ENCODE peak calls at places on chromosomes 12 and 14, in ten cellular contexts. F, W, H, V, B, J, L, Z, Q and E are unnamed samples.

GRCh38 chr14:51607677-51608076 is 44.0 kb upstream of the FRMD6 start:
- DNase-seq in F (no peak), W (no peak), H (peak; percentile 76), V (no peak), B (peak; percentile 95), J (no peak), L (no peak), Z (no peak), Q (no peak), E (peak; percentile 72)

GRCh38 chr12:11630046-11630706 is 19.3 kb upstream of the ETV6 start:
- DNase-seq in F (no peak), W (no peak), H (no peak), V (no peak), B (no peak), J (peak; percentile 59), L (no peak), Z (no peak), Q (no peak), E (no peak)

GRCh38 chr12:1932264-1932777 is 13.9 kb upstream of the CACNA2D4 start:
- DNase-seq in F (no peak), W (no peak), H (peak; percentile 32), V (peak; percentile 95), B (peak; percentile 21), J (peak; percentile 62), L (no peak), Z (no peak), Q (no peak), E (peak; percentile 97)

GRCh38 chr12:77384941-77385340 is 319.6 kb upstream of the E2F7 start:
- DNase-seq in F (no peak), W (no peak), H (no peak), V (no peak), B (peak; percentile 37), J (no peak), L (no peak), Z (no peak), Q (no peak), E (no peak)

GRCh38 chr12:27177716-27178115 is 66.4 kb upstream of the STK38L start:
- DNase-seq in F (no peak), W (no peak), H (no peak), V (no peak), B (peak; percentile 77), J (no peak), L (no peak), Z (no peak), Q (no peak), E (peak; percentile 20)

GRCh38 chr14:78595797-78596196 is 425.6 kb downstream of the NRXN3 start:
- DNase-seq in F (no peak), W (peak; percentile 5), H (no peak), V (no peak), B (no peak), J (no peak), L (no peak), Z (no peak), Q (no peak), E (no peak)

GRCh38 chr12:108578813-108579212 is 16.4 kb downstream of the ISCU start:
- DNase-seq in F (no peak), W (no peak), H (no peak), V (no peak), B (no peak), J (no peak), L (no peak), Z (no peak), Q (no peak), E (no peak)

GRCh38 chr12:57135487-57135886 is 7.2 kb downstream of the LRP1 start:
- DNase-seq in F (no peak), W (no peak), H (no peak), V (peak; percentile 73), B (no peak), J (no peak), L (no peak), Z (no peak), Q (no peak), E (peak; percentile 66)

GRCh38 chr14:24340606-24341005 is 815 bp upstream of the RIPK3 start:
- DNase-seq in F (no peak), W (no peak), H (no peak), V (no peak), B (no peak), J (no peak), L (no peak), Z (no peak), Q (no peak), E (no peak)

GRCh38 chr12:12612403-12612802 is 727 bp downstream of the CREBL2 start:
- DNase-seq in F (no peak), W (peak; percentile 15), H (peak; percentile 55), V (no peak), B (peak; percentile 42), J (peak; percentile 33), L (peak; percentile 71), Z (no peak), Q (no peak), E (peak; percentile 39)

GRCh38 chr14:51534623-51535022 is 117.1 kb upstream of the FRMD6 start:
- DNase-seq in F (no peak), W (no peak), H (no peak), V (no peak), B (peak; percentile 75), J (no peak), L (peak; percentile 20), Z (no peak), Q (no peak), E (no peak)

GRCh38 chr12:98440165-98440581 is 75.2 kb upstream of the TMPO start:
- DNase-seq in F (peak; percentile 94), W (no peak), H (peak; percentile 73), V (peak; percentile 85), B (peak; percentile 77), J (peak; percentile 20), L (no peak), Z (no peak), Q (no peak), E (peak; percentile 80)

GRCh38 chr14:103209054-103209453 is 85.8 kb downstream of the TNFAIP2 start:
- DNase-seq in F (no peak), W (no peak), H (no peak), V (no peak), B (no peak), J (no peak), L (peak; percentile 72), Z (no peak), Q (no peak), E (no peak)

GRCh38 chr14:69324341-69324931 is 64.5 kb downstream of the GALNT16 start:
- DNase-seq in F (no peak), W (no peak), H (no peak), V (peak; percentile 46), B (no peak), J (no peak), L (no peak), Z (no peak), Q (no peak), E (no peak)

GRCh38 chr14:56794088-56794556 is 16.2 kb downstream of the OTX2 start:
- DNase-seq in F (no peak), W (no peak), H (peak; percentile 7), V (no peak), B (no peak), J (no peak), L (no peak), Z (no peak), Q (no peak), E (no peak)

GRCh38 chr12:32780111-32780510 is 24.4 kb upstream of the YARS2 start:
- DNase-seq in F (no peak), W (no peak), H (no peak), V (no peak), B (no peak), J (no peak), L (no peak), Z (no peak), Q (no peak), E (no peak)

GRCh38 chr14:81849714-81850113 is 316.1 kb upstream of the SEL1L start:
- DNase-seq in F (no peak), W (no peak), H (no peak), V (no peak), B (no peak), J (peak; percentile 52), L (no peak), Z (no peak), Q (no peak), E (no peak)

GRCh38 chr12:80711866-80712265 is 4.4 kb downstream of the MYF6 start:
- DNase-seq in F (no peak), W (no peak), H (no peak), V (no peak), B (no peak), J (no peak), L (no peak), Z (no peak), Q (no peak), E (no peak)

GRCh38 chr14:81427348-81428058 is 27.4 kb upstream of the STON2 start:
- DNase-seq in F (no peak), W (no peak), H (no peak), V (no peak), B (peak; percentile 61), J (no peak), L (no peak), Z (no peak), Q (no peak), E (no peak)